ENCODE peak calls at places on chromosomes 3 and 15, in five cellular contexts. One of them, this sample, is unnamed.

GRCh38 chr3:82462977-82463376 is 701.5 kb upstream of the GBE1 start:
- DNase-seq in GM12878: no peak
- DNase-seq in IMR-90: no peak
- DNase-seq in SK-N-SH: no peak
- DNase-seq in HepG2: peak
- DNase-seq in this sample: no peak

GRCh38 chr3:27960133-27960532 is 238.0 kb upstream of the EOMES start:
- DNase-seq in HepG2: no peak
- DNase-seq in SK-N-SH: no peak
- DNase-seq in IMR-90: peak
- DNase-seq in GM12878: no peak
- DNase-seq in this sample: no peak

GRCh38 chr3:46948830-46949671 is 27.5 kb downstream of the CCDC12 start:
- DNase-seq in IMR-90: no peak
- DNase-seq in GM12878: no peak
- DNase-seq in SK-N-SH: no peak
- DNase-seq in HepG2: peak
- DNase-seq in this sample: no peak

GRCh38 chr3:71854096-71854495 is 69.1 kb upstream of the PROK2 start:
- DNase-seq in GM12878: no peak
- DNase-seq in SK-N-SH: no peak
- DNase-seq in IMR-90: no peak
- DNase-seq in HepG2: no peak
- DNase-seq in this sample: no peak

GRCh38 chr3:46314517-46314916 is 39.4 kb upstream of the CCR2 start:
- DNase-seq in GM12878: no peak
- DNase-seq in IMR-90: no peak
- DNase-seq in SK-N-SH: no peak
- DNase-seq in HepG2: no peak
- DNase-seq in this sample: no peak

GRCh38 chr3:30795176-30795575 is 99.3 kb downstream of the GADL1 start:
- DNase-seq in IMR-90: peak
- DNase-seq in GM12878: no peak
- DNase-seq in SK-N-SH: no peak
- DNase-seq in HepG2: no peak
- DNase-seq in this sample: no peak

GRCh38 chr3:124322966-124323365 is 331.0 kb upstream of the ROPN1 start:
- DNase-seq in GM12878: no peak
- DNase-seq in IMR-90: peak
- DNase-seq in SK-N-SH: no peak
- DNase-seq in HepG2: no peak
- DNase-seq in this sample: no peak

GRCh38 chr3:98977520-98977919 is 76.0 kb upstream of the DCBLD2 start:
- DNase-seq in GM12878: peak
- DNase-seq in SK-N-SH: no peak
- DNase-seq in IMR-90: peak
- DNase-seq in HepG2: peak
- DNase-seq in this sample: no peak

GRCh38 chr3:125055165-125055912 is 458 bp downstream of the HEG1 start:
- DNase-seq in HepG2: no peak
- DNase-seq in GM12878: no peak
- DNase-seq in IMR-90: peak
- DNase-seq in SK-N-SH: peak
- DNase-seq in this sample: peak

GRCh38 chr3:73068419-73068818 is 7.0 kb downstream of the EBLN2 start:
- DNase-seq in IMR-90: no peak
- DNase-seq in HepG2: no peak
- DNase-seq in GM12878: no peak
- DNase-seq in SK-N-SH: no peak
- DNase-seq in this sample: no peak

GRCh38 chr3:176513604-176514003 is 683.7 kb downstream of the TBL1XR1 start:
- DNase-seq in HepG2: no peak
- DNase-seq in SK-N-SH: no peak
- DNase-seq in IMR-90: no peak
- DNase-seq in GM12878: no peak
- DNase-seq in this sample: no peak
- TF ChIP-seq MXI1 in HepG2: no peak
- TF ChIP-seq MXI1 in SK-N-SH: no peak
- TF ChIP-seq MXI1 in IMR-90: no peak
- TF ChIP-seq MXI1 in GM12878: no peak
- TF ChIP-seq MXI1 in this sample: no peak

DNA sequence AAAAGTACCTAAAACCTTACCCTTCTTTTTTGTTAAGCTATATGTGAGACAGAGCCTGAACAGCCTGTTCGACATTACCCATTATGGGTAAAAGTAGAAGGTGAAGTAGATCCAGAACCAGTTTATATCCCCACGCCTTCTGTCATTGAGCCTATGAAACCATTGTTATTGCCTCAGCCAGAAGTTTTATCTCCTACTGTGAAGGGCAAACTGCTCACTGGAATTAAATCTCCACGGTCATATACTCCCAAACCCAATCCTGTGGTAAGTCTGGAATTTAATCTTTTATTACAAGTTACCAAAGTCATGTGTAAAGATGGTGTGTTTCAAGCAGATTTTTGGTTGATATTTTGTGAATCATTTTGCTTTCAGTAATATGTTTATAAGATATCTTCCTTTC is 47.1 kb upstream of the MAPKBP1 start:
- DNase-seq in GM12878: no peak
- DNase-seq in HepG2: no peak
- DNase-seq in IMR-90: peak
- DNase-seq in SK-N-SH: no peak
- DNase-seq in this sample: no peak
- TF ChIP-seq MXI1 in GM12878: no peak
- TF ChIP-seq MXI1 in HepG2: no peak
- TF ChIP-seq MXI1 in IMR-90: no peak
- TF ChIP-seq MXI1 in SK-N-SH: no peak
- TF ChIP-seq MXI1 in this sample: no peak

GRCh38 chr15:70670680-70671079 is 92.7 kb downstream of the UACA start:
- DNase-seq in SK-N-SH: no peak
- DNase-seq in HepG2: no peak
- DNase-seq in IMR-90: no peak
- DNase-seq in GM12878: no peak
- DNase-seq in this sample: no peak
- TF ChIP-seq MXI1 in SK-N-SH: no peak
- TF ChIP-seq MXI1 in HepG2: no peak
- TF ChIP-seq MXI1 in IMR-90: no peak
- TF ChIP-seq MXI1 in GM12878: no peak
- TF ChIP-seq MXI1 in this sample: no peak

DNA sequence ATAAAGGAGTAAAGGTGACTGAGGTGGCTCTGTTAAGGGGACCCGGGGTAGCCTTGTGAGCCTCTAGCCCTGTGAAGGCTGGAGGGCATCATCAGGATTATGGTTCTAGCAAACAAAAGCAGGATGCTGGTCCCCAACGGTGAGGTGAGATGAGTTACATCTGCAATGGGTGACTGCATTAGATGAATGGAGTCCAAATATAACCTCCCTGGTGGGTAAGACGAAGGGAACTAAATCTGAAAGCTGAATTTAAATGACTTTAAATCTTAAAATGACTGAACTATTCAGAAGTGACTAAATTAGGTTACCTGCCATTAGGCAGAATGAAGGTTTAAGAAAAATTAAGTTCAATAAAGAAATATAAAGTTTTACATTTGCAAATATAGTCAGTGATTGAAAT is 4.6 kb upstream of the HLTF start:
- DNase-seq in HepG2: no peak
- DNase-seq in IMR-90: no peak
- DNase-seq in SK-N-SH: no peak
- DNase-seq in GM12878: no peak
- DNase-seq in this sample: no peak
- TF ChIP-seq MXI1 in HepG2: no peak
- TF ChIP-seq MXI1 in IMR-90: no peak
- TF ChIP-seq MXI1 in SK-N-SH: no peak
- TF ChIP-seq MXI1 in GM12878: no peak
- TF ChIP-seq MXI1 in this sample: no peak

GRCh38 chr3:190722181-190722905 is 140.2 kb downstream of the GMNC start:
- DNase-seq in GM12878: no peak
- DNase-seq in SK-N-SH: no peak
- DNase-seq in HepG2: no peak
- DNase-seq in IMR-90: peak
- DNase-seq in this sample: no peak

GRCh38 chr3:190721330-190721729 is 141.2 kb downstream of the GMNC start:
- DNase-seq in GM12878: peak
- DNase-seq in IMR-90: no peak
- DNase-seq in HepG2: no peak
- DNase-seq in SK-N-SH: no peak
- DNase-seq in this sample: no peak

GRCh38 chr3:190716961-190717360 is 145.5 kb downstream of the GMNC start:
- DNase-seq in IMR-90: no peak
- DNase-seq in SK-N-SH: no peak
- DNase-seq in HepG2: no peak
- DNase-seq in GM12878: no peak
- DNase-seq in this sample: no peak

GRCh38 chr3:190718097-190718496 is 144.4 kb downstream of the GMNC start:
- DNase-seq in HepG2: no peak
- DNase-seq in IMR-90: no peak
- DNase-seq in SK-N-SH: no peak
- DNase-seq in GM12878: no peak
- DNase-seq in this sample: no peak

DNA sequence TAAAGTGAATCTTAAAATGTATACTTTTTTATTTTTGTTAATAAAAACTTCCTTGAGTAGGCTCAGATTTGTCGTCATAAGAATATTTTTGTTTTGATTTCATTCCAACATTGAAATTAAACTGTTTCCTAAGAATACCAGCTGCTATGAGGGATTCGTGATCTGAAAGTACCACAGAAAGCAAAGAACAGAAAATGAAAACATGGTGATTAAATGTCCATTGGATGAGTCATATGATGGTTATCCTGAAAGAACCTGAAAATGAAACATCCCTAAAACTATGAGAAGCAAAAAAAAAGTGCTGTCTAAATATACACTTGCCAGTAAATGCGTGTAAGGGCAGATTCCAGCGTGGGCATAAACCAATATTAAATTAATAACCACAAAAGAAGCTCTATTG is 143.8 kb downstream of the GMNC start:
- DNase-seq in HepG2: no peak
- DNase-seq in SK-N-SH: no peak
- DNase-seq in IMR-90: peak
- DNase-seq in GM12878: no peak
- DNase-seq in this sample: no peak
- TF ChIP-seq MXI1 in HepG2: no peak
- TF ChIP-seq MXI1 in SK-N-SH: no peak
- TF ChIP-seq MXI1 in IMR-90: no peak
- TF ChIP-seq MXI1 in GM12878: no peak
- TF ChIP-seq MXI1 in this sample: no peak

DNA sequence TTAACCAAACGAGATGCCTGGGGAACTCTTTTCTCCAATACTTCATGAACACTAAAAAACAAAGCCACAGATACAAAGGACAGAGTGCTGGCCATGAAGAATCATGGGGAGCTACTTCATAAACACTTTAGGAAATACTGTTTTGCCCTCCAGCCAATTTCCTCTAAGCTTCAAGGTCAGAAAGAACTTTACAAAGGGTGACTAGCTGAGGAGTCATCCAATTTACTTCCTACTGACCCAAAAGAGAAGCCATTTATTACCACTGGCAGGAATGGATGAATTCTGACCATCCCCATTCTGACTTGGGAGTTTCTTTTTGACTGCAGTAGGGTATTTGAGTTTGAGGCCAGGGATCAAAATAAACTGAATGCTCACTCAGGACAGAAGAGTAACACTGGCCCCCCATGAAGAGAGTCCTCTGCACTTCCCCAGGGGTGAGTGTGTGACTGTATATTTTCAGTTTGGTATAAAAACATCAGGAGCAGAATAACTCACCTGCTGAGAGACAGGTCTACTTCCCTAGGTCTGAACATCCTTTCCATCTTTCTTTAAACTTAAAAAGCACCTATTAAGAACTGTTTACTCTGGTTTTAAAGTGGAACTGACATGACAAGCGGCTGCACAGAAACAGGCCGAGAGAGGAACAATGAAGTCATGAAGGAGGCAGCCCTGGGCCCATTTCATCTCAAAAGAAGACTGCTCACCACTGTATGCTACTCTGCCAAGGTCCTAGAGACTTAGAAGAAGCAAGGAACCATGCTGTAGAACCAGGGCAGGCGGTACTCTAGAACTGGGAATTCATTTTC is 203.6 kb downstream of the TNIK start:
- DNase-seq in SK-N-SH: no peak
- DNase-seq in IMR-90: peak
- DNase-seq in HepG2: no peak
- DNase-seq in GM12878: no peak
- DNase-seq in this sample: no peak
- TF ChIP-seq MXI1 in SK-N-SH: no peak
- TF ChIP-seq MXI1 in IMR-90: no peak
- TF ChIP-seq MXI1 in HepG2: no peak
- TF ChIP-seq MXI1 in GM12878: no peak
- TF ChIP-seq MXI1 in this sample: no peak

GRCh38 chr3:167187211-167187610 is 192.9 kb downstream of the ZBBX start:
- DNase-seq in IMR-90: no peak
- DNase-seq in HepG2: no peak
- DNase-seq in SK-N-SH: no peak
- DNase-seq in GM12878: no peak
- DNase-seq in this sample: no peak
- TF ChIP-seq MXI1 in IMR-90: no peak
- TF ChIP-seq MXI1 in HepG2: no peak
- TF ChIP-seq MXI1 in SK-N-SH: no peak
- TF ChIP-seq MXI1 in GM12878: no peak
- TF ChIP-seq MXI1 in this sample: no peak

DNA sequence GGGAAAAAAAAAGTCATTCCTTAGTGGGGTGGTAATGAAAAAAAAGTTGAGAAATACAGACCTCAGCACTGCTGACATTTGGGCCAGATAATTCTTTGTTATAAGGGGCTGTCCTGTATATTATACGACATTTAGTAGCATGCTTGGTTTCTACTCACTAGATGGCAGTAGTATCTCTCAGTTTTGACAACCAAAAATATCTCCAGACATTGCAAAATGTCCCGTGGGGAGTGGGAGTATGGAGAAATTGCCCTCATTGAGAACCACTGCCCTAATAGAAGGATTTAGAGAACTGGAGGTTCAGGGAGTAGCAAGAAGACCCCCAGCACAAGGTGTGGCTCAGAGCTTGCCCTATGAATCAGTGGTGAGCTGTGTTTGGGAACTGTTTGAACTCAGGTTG is 28.6 kb upstream of the TEX264 start:
- DNase-seq in HepG2: no peak
- DNase-seq in IMR-90: peak
- DNase-seq in GM12878: no peak
- DNase-seq in SK-N-SH: no peak
- DNase-seq in this sample: peak
- TF ChIP-seq MXI1 in HepG2: no peak
- TF ChIP-seq MXI1 in IMR-90: no peak
- TF ChIP-seq MXI1 in GM12878: no peak
- TF ChIP-seq MXI1 in SK-N-SH: no peak
- TF ChIP-seq MXI1 in this sample: no peak

This sample was measured in K562.